ENCODE peak calls at places on chromosomes 11 and 22, in four cellular contexts. X, Z, V and C are unnamed samples.

GRCh38 chr22:41003041-41003440 is 51.9 kb downstream of the RBX1 start:
- DNase-seq in X (no peak), Z (no peak), V (no peak), C (no peak)

GRCh38 chr11:27250867-27251266 is 112.1 kb downstream of the CCDC34 start:
- DNase-seq in X (no peak), Z (no peak), V (no peak), C (no peak)

GRCh38 chr11:122139595-122139866 is 23.5 kb upstream of the BLID start:
- DNase-seq in X (no peak), Z (no peak), V (no peak), C (no peak)

GRCh38 chr11:1515082-1516060 is 28.8 kb upstream of the MOB2 start:
- DNase-seq in X (peak; percentile 57), Z (peak; percentile 30), V (peak; percentile 82), C (peak; percentile 45)

GRCh38 chr11:1225386-1226225 is 2.7 kb downstream of the MUC5B start:
- DNase-seq in X (no peak), Z (no peak), V (peak; percentile 16), C (no peak)

GRCh38 chr11:44208976-44209603 is 100.8 kb downstream of the ALX4 start:
- DNase-seq in X (no peak), Z (no peak), V (no peak), C (no peak)

GRCh38 chr22:38347944-38348750 is 30.9 kb upstream of the CSNK1E start:
- DNase-seq in X (no peak), Z (peak; percentile 97), V (no peak), C (no peak)

GRCh38 chr11:125036933-125037332 is 26.2 kb upstream of the SLC37A2 start:
- DNase-seq in X (no peak), Z (peak; percentile 86), V (no peak), C (no peak)

GRCh38 chr11:12853652-12854296 is 155.3 kb upstream of the RASSF10 start:
- DNase-seq in X (no peak), Z (no peak), V (no peak), C (no peak)

GRCh38 chr11:9226514-9226913 is 38.6 kb downstream of the DENND5A start:
- DNase-seq in X (no peak), Z (no peak), V (no peak), C (no peak)

GRCh38 chr11:42770444-42771065 is 541.2 kb upstream of the API5 start:
- DNase-seq in X (no peak), Z (peak; percentile 2), V (peak; percentile 17), C (no peak)

GRCh38 chr11:131217313-131218297 is 152.8 kb upstream of the NTM start:
- DNase-seq in X (no peak), Z (no peak), V (no peak), C (no peak)

GRCh38 chr22:36737776-36738175 is 34.2 kb upstream of the CACNG2 start:
- DNase-seq in X (no peak), Z (peak; percentile 5), V (peak; percentile 57), C (no peak)

GRCh38 chr11:128506999-128507591 is 80.3 kb downstream of the ETS1 start:
- DNase-seq in X (no peak), Z (peak; percentile 90), V (peak; percentile 91), C (no peak)

GRCh38 chr11:67264886-67265632 is 1.2 kb upstream of the GRK2 start:
- DNase-seq in X (no peak), Z (peak; percentile 74), V (peak; percentile 27), C (no peak)

GRCh38 chr11:126384053-126384335 is 28.5 kb downstream of the ST3GAL4 start:
- DNase-seq in X (no peak), Z (no peak), V (no peak), C (no peak)

GRCh38 chr11:94131363-94132115 is 2.9 kb downstream of the PANX1 start:
- DNase-seq in X (no peak), Z (peak; percentile 56), V (peak; percentile 58), C (no peak)

GRCh38 chr11:31492320-31492913 is 17.0 kb downstream of the IMMP1L start:
- DNase-seq in X (no peak), Z (peak; percentile 4), V (no peak), C (no peak)

GRCh38 chr22:46352691-46353386 is 17.3 kb downstream of the TRMU start:
- DNase-seq in X (no peak), Z (peak; percentile 78), V (peak; percentile 86), C (no peak)

GRCh38 chr22:17914474-17914873 is 109.9 kb downstream of the MICAL3 start:
- DNase-seq in X (no peak), Z (no peak), V (no peak), C (no peak)

GRCh38 chr22:49228431-49229037 is 599.1 kb downstream of the BRD1 start:
- DNase-seq in X (no peak), Z (no peak), V (no peak), C (no peak)

GRCh38 chr11:109423114-109423859 is 1.3 kb downstream of the C11orf87 start:
- DNase-seq in X (no peak), Z (peak; percentile 20), V (no peak), C (no peak)

GRCh38 chr22:48760481-48761238 is 1067.0 kb downstream of the BRD1 start:
- DNase-seq in X (no peak), Z (no peak), V (no peak), C (no peak)

GRCh38 chr11:57513911-57514537 is 1.5 kb downstream of the SLC43A1 start:
- DNase-seq in X (no peak), Z (no peak), V (peak; percentile 62), C (no peak)

GRCh38 chr11:10373340-10373739 is 68.5 kb downstream of the ADM start:
- DNase-seq in X (no peak), Z (no peak), V (no peak), C (no peak)

GRCh38 chr11:44899959-44900358 is 50.7 kb downstream of the TP53I11 start:
- DNase-seq in X (no peak), Z (peak; percentile 39), V (no peak), C (peak; percentile 14)

GRCh38 chr11:119910056-119910455 is 181.1 kb upstream of the NECTIN1 start:
- DNase-seq in X (no peak), Z (no peak), V (no peak), C (no peak)

GRCh38 chr11:63553759-63554158 is 9.4 kb downstream of the PLAAT2 start:
- DNase-seq in X (peak; percentile 28), Z (no peak), V (no peak), C (no peak)

GRCh38 chr11:104705475-104706195 is 192.6 kb downstream of the CASP12 start:
- DNase-seq in X (peak; percentile 55), Z (peak; percentile 8), V (peak; percentile 25), C (peak; percentile 49)

GRCh38 chr11:12715941-12716340 is 41.7 kb downstream of the TEAD1 start:
- DNase-seq in X (no peak), Z (no peak), V (peak; percentile 53), C (no peak)

GRCh38 chr11:70110538-70111055 is 32.5 kb downstream of the ANO1 start:
- DNase-seq in X (no peak), Z (no peak), V (no peak), C (no peak)

GRCh38 chr11:122488892-122489291 is 166.6 kb upstream of the UBASH3B start:
- DNase-seq in X (no peak), Z (no peak), V (no peak), C (no peak)

GRCh38 chr11:6911378-6911777 is 9.4 kb upstream of the OR2D3 start:
- DNase-seq in X (no peak), Z (no peak), V (no peak), C (no peak)

GRCh38 chr11:120747801-120748484 is 236.4 kb downstream of the GRIK4 start:
- DNase-seq in X (no peak), Z (no peak), V (no peak), C (no peak)

GRCh38 chr11:70174846-70175764 is 28.0 kb upstream of the FADD start:
- DNase-seq in X (no peak), Z (no peak), V (no peak), C (no peak)